ENCODE peak calls at places on chromosomes 11 and 22, in nine cellular contexts. X is fibroblast of lung; O is Calu3; C is stimulated activated effector memory CD8-positive, alpha-beta T cell treated with anti-CD3 and anti-CD28 coated beads, Interleukin-12 subunit alpha, Interleukin-12 subunit beta, amount 100 ng/mL, for 72 hours; W is NCI-H2029; T is progenitor cell of endocrine pancreas; J is activated T-helper 1 cell treated with Interleukin-2 at 50 U/mL for 16 hours; F is NCI-H524 treated with DMSO at 0.1 percent for 48 hours; P is psoas muscle. U is an unnamed sample.

GRCh38 chr22:48173061-48173849 is 1410.8 kb downstream of the TBC1D22A start:
- DNase-seq in X (no peak), O (no peak), C (no peak), W (no peak), T (no peak), J (no peak), F (no peak), P (no peak), U (no peak)

GRCh38 chr11:114615448-114616361 is 20.1 kb upstream of the NXPE4 start:
- DNase-seq in X (no peak), O (no peak), C (no peak), W (no peak), T (no peak), J (no peak), F (no peak), P (no peak), U (no peak)

GRCh38 chr11:122305426-122305825 is 189.4 kb upstream of the BLID start:
- DNase-seq in X (no peak), O (no peak), C (no peak), W (no peak), T (no peak), J (no peak), F (no peak), P (no peak), U (no peak)

GRCh38 chr22:17903564-17904295 is 120.6 kb downstream of the MICAL3 start:
- DNase-seq in X (no peak), O (no peak), C (no peak), W (no peak), T (no peak), J (no peak), F (no peak), P (no peak), U (no peak)

GRCh38 chr11:121154473-121154872 is 53.4 kb downstream of the TECTA start:
- DNase-seq in X (no peak), O (no peak), C (no peak), W (no peak), T (no peak), J (no peak), F (no peak), P (no peak), U (no peak)

GRCh38 chr11:103959279-103959930 is 77.0 kb upstream of the DDI1 start:
- DNase-seq in X (peak), O (no peak), C (no peak), W (no peak), T (no peak), J (no peak), F (no peak), P (no peak), U (no peak)

GRCh38 chr11:118144869-118145268 is 7.8 kb downstream of the SCN4B start:
- DNase-seq in X (no peak), O (no peak), C (no peak), W (no peak), T (no peak), J (no peak), F (no peak), P (no peak), U (no peak)

GRCh38 chr22:38981005-38981658 is 1.0 kb upstream of the APOBEC3B start:
- DNase-seq in X (peak), O (peak), C (no peak), W (no peak), T (no peak), J (no peak), F (no peak), P (peak), U (no peak)

GRCh38 chr22:37568448-37569008 is 8.2 kb downstream of the CDC42EP1 start:
- DNase-seq in X (no peak), O (no peak), C (no peak), W (no peak), T (no peak), J (no peak), F (no peak), P (no peak), U (no peak)

GRCh38 chr22:19773470-19774040 is 13.0 kb downstream of the TBX1 start:
- DNase-seq in X (no peak), O (no peak), C (no peak), W (no peak), T (no peak), J (no peak), F (no peak), P (peak), U (no peak)

GRCh38 chr11:34449013-34449412 is 10.3 kb downstream of the CAT start:
- DNase-seq in X (no peak), O (no peak), C (no peak), W (no peak), T (no peak), J (no peak), F (no peak), P (no peak), U (no peak)

GRCh38 chr22:26172389-26172990 is 3.2 kb downstream of the SEZ6L start:
- DNase-seq in X (peak), O (peak), C (peak), W (peak), T (peak), J (no peak), F (no peak), P (peak), U (peak)

GRCh38 chr22:27780161-27780575 is 21.4 kb downstream of the MN1 start:
- DNase-seq in X (peak), O (no peak), C (no peak), W (no peak), T (no peak), J (no peak), F (no peak), P (no peak), U (no peak)

GRCh38 chr22:43213066-43213465 is 26.1 kb upstream of the TTLL12 start:
- DNase-seq in X (no peak), O (no peak), C (no peak), W (no peak), T (no peak), J (no peak), F (no peak), P (no peak), U (no peak)

GRCh38 chr11:77823775-77824174 is 2.8 kb downstream of the AAMDC start:
- DNase-seq in X (peak), O (no peak), C (no peak), W (no peak), T (no peak), J (no peak), F (no peak), P (no peak), U (peak)

GRCh38 chr22:17910561-17911311 is 113.6 kb downstream of the MICAL3 start:
- DNase-seq in X (peak), O (no peak), C (no peak), W (no peak), T (no peak), J (no peak), F (peak), P (peak), U (peak)

GRCh38 chr11:33015621-33016551 is at the start of gene DEPDC7:
- DNase-seq in X (peak), O (peak), C (peak), W (peak), T (peak), J (peak), F (peak), P (peak), U (peak)

GRCh38 chr11:19844806-19845205 is 132.2 kb downstream of the NAV2 start:
- DNase-seq in X (no peak), O (no peak), C (no peak), W (no peak), T (no peak), J (no peak), F (no peak), P (no peak), U (no peak)

GRCh38 chr22:32695451-32695891 is 106.0 kb upstream of the TIMP3 start:
- DNase-seq in X (peak), O (peak), C (no peak), W (no peak), T (no peak), J (no peak), F (no peak), P (no peak), U (peak)

GRCh38 chr11:39220501-39221230 is 2238.8 kb downstream of the LRRC4C start:
- DNase-seq in X (no peak), O (no peak), C (no peak), W (no peak), T (no peak), J (no peak), F (no peak), P (no peak), U (no peak)

GRCh38 chr11:69892237-69892985 is 73.2 kb upstream of the FGF3 start:
- DNase-seq in X (no peak), O (peak), C (no peak), W (no peak), T (no peak), J (no peak), F (peak), P (no peak), U (no peak)

GRCh38 chr11:73308963-73309960 is 1.2 kb downstream of the ARHGEF17 start:
- DNase-seq in X (peak), O (peak), C (no peak), W (peak), T (peak), J (no peak), F (no peak), P (peak), U (peak)

GRCh38 chr11:127247261-127247660 is 246.7 kb upstream of the KIRREL3 start:
- DNase-seq in X (no peak), O (no peak), C (no peak), W (no peak), T (no peak), J (no peak), F (no peak), P (no peak), U (no peak)

GRCh38 chr11:78037825-78038620 is 14.9 kb upstream of the KCTD14 start:
- DNase-seq in X (no peak), O (no peak), C (no peak), W (no peak), T (no peak), J (no peak), F (no peak), P (no peak), U (no peak)

GRCh38 chr11:92848578-92848977 is 120.9 kb upstream of the MTNR1B start:
- DNase-seq in X (no peak), O (no peak), C (no peak), W (no peak), T (no peak), J (no peak), F (no peak), P (no peak), U (no peak)

GRCh38 chr22:43205748-43206514 is 19.0 kb upstream of the TTLL12 start:
- DNase-seq in X (no peak), O (no peak), C (no peak), W (no peak), T (no peak), J (no peak), F (no peak), P (no peak), U (no peak)

GRCh38 chr11:11672101-11672500 is 50.3 kb upstream of the GALNT18 start:
- DNase-seq in X (no peak), O (no peak), C (no peak), W (no peak), T (no peak), J (no peak), F (no peak), P (no peak), U (no peak)

GRCh38 chr11:5550440-5551095 is 2.2 kb upstream of the OR52H1 start:
- DNase-seq in X (peak), O (no peak), C (no peak), W (no peak), T (no peak), J (no peak), F (no peak), P (no peak), U (peak)